ENCODE peak calls at places on chromosomes 5 and 9, in ten cellular contexts. One of them, this sample, is unnamed.

GRCh38 chr9:76403352-76403751 is 9.1 kb upstream of the RFK start:
- DNase-seq in sigmoid colon: no peak
- DNase-seq in spleen: no peak
- DNase-seq in HCT116: peak; percentile 42
- DNase-seq in K562: no peak
- DNase-seq in prostate gland: no peak
- DNase-seq in endothelial cell of umbilical vein: peak; percentile 83
- DNase-seq in esophagus muscularis mucosa: no peak
- DNase-seq in transverse colon: no peak
- DNase-seq in stomach: no peak
- DNase-seq in this sample: no peak

GRCh38 chr9:119026120-119026519 is 343.1 kb downstream of the BRINP1 start:
- DNase-seq in transverse colon: peak; percentile 8
- DNase-seq in sigmoid colon: peak; percentile 69
- DNase-seq in HCT116: no peak
- DNase-seq in stomach: no peak
- DNase-seq in esophagus muscularis mucosa: no peak
- DNase-seq in endothelial cell of umbilical vein: no peak
- DNase-seq in spleen: no peak
- DNase-seq in K562: no peak
- DNase-seq in prostate gland: peak; percentile 54
- DNase-seq in this sample: peak; percentile 71

GRCh38 chr5:9439651-9440292 is 106.1 kb downstream of the SEMA5A start:
- DNase-seq in spleen: no peak
- DNase-seq in prostate gland: no peak
- DNase-seq in esophagus muscularis mucosa: peak; percentile 62
- DNase-seq in transverse colon: no peak
- DNase-seq in K562: no peak
- DNase-seq in endothelial cell of umbilical vein: no peak
- DNase-seq in HCT116: no peak
- DNase-seq in sigmoid colon: no peak
- DNase-seq in stomach: no peak
- DNase-seq in this sample: no peak

GRCh38 chr5:148446591-148446990 is 62.8 kb downstream of the FBXO38 start:
- DNase-seq in endothelial cell of umbilical vein: no peak
- DNase-seq in spleen: no peak
- DNase-seq in esophagus muscularis mucosa: no peak
- DNase-seq in transverse colon: no peak
- DNase-seq in HCT116: no peak
- DNase-seq in sigmoid colon: no peak
- DNase-seq in prostate gland: no peak
- DNase-seq in K562: no peak
- DNase-seq in stomach: no peak
- DNase-seq in this sample: no peak

GRCh38 chr9:136947955-136948510 is 3.0 kb downstream of the C8G start:
- DNase-seq in K562: no peak
- DNase-seq in transverse colon: peak; percentile 64
- DNase-seq in spleen: peak; percentile 85
- DNase-seq in stomach: peak; percentile 60
- DNase-seq in sigmoid colon: peak; percentile 62
- DNase-seq in HCT116: peak; percentile 35
- DNase-seq in esophagus muscularis mucosa: no peak
- DNase-seq in endothelial cell of umbilical vein: no peak
- DNase-seq in prostate gland: no peak
- DNase-seq in this sample: no peak

GRCh38 chr5:149004559-149004958 is 58.3 kb downstream of the SH3TC2 start:
- DNase-seq in HCT116: no peak
- DNase-seq in endothelial cell of umbilical vein: no peak
- DNase-seq in spleen: no peak
- DNase-seq in transverse colon: no peak
- DNase-seq in esophagus muscularis mucosa: no peak
- DNase-seq in sigmoid colon: no peak
- DNase-seq in prostate gland: no peak
- DNase-seq in K562: no peak
- DNase-seq in stomach: no peak
- DNase-seq in this sample: no peak

GRCh38 chr5:113552137-113552536 is 38.6 kb downstream of the YTHDC2 start:
- DNase-seq in K562: no peak
- DNase-seq in spleen: no peak
- DNase-seq in sigmoid colon: no peak
- DNase-seq in prostate gland: no peak
- DNase-seq in stomach: no peak
- DNase-seq in endothelial cell of umbilical vein: no peak
- DNase-seq in HCT116: no peak
- DNase-seq in esophagus muscularis mucosa: no peak
- DNase-seq in transverse colon: no peak
- DNase-seq in this sample: no peak

GRCh38 chr5:92402045-92402444 is 1018.9 kb upstream of the ARRDC3 start:
- DNase-seq in HCT116: no peak
- DNase-seq in transverse colon: no peak
- DNase-seq in stomach: no peak
- DNase-seq in prostate gland: no peak
- DNase-seq in spleen: no peak
- DNase-seq in endothelial cell of umbilical vein: no peak
- DNase-seq in K562: no peak
- DNase-seq in esophagus muscularis mucosa: no peak
- DNase-seq in sigmoid colon: no peak
- DNase-seq in this sample: no peak

GRCh38 chr5:178318382-178318781 is 85.8 kb upstream of the PHYKPL start:
- DNase-seq in esophagus muscularis mucosa: no peak
- DNase-seq in K562: no peak
- DNase-seq in sigmoid colon: peak; percentile 37
- DNase-seq in endothelial cell of umbilical vein: no peak
- DNase-seq in transverse colon: no peak
- DNase-seq in spleen: peak; percentile 66
- DNase-seq in HCT116: no peak
- DNase-seq in stomach: no peak
- DNase-seq in prostate gland: no peak
- DNase-seq in this sample: no peak

GRCh38 chr5:72109625-72110024 is 2.4 kb downstream of the MAP1B start:
- DNase-seq in endothelial cell of umbilical vein: no peak
- DNase-seq in transverse colon: no peak
- DNase-seq in spleen: no peak
- DNase-seq in HCT116: no peak
- DNase-seq in K562: no peak
- DNase-seq in sigmoid colon: no peak
- DNase-seq in stomach: no peak
- DNase-seq in esophagus muscularis mucosa: no peak
- DNase-seq in prostate gland: no peak
- DNase-seq in this sample: no peak

GRCh38 chr5:83450183-83450839 is 21.2 kb upstream of the VCAN start:
- DNase-seq in spleen: no peak
- DNase-seq in endothelial cell of umbilical vein: peak; percentile 36
- DNase-seq in transverse colon: no peak
- DNase-seq in HCT116: no peak
- DNase-seq in K562: no peak
- DNase-seq in prostate gland: no peak
- DNase-seq in esophagus muscularis mucosa: no peak
- DNase-seq in sigmoid colon: no peak
- DNase-seq in stomach: no peak
- DNase-seq in this sample: no peak

GRCh38 chr9:83583151-83584014 is 39.6 kb upstream of the IDNK start:
- DNase-seq in esophagus muscularis mucosa: peak; percentile 80
- DNase-seq in K562: peak; percentile 41
- DNase-seq in endothelial cell of umbilical vein: peak; percentile 60
- DNase-seq in transverse colon: peak; percentile 27
- DNase-seq in spleen: no peak
- DNase-seq in stomach: peak; percentile 54
- DNase-seq in prostate gland: peak; percentile 21
- DNase-seq in sigmoid colon: peak; percentile 70
- DNase-seq in HCT116: peak; percentile 48
- DNase-seq in this sample: no peak

DNA sequence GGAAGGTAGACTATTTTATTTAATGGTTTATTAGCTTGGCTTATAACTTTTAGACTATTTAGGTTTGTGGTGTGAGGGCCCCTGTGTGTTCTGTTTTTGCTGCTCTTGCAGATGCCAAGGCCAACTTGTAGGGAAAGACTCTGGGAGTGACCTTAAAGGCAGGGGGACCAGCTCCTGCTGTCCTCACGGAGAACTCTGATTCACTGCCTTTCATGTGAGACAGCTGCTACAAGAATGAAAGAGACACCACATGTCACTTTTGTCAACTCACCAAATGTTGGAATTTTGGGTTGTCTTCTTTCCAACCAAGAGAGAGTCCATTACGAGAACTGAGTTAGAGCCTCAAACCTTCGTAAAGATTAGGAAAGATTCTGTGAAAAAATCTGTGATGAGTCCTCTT is 258.3 kb upstream of the ADAMTSL1 start:
- DNase-seq in HCT116: no peak
- DNase-seq in stomach: no peak
- DNase-seq in transverse colon: no peak
- DNase-seq in esophagus muscularis mucosa: no peak
- DNase-seq in sigmoid colon: no peak
- DNase-seq in prostate gland: no peak
- DNase-seq in K562: no peak
- DNase-seq in spleen: no peak
- DNase-seq in endothelial cell of umbilical vein: no peak
- DNase-seq in this sample: no peak
- TF ChIP-seq POLR2A in HCT116: no peak
- TF ChIP-seq POLR2A in stomach: no peak
- TF ChIP-seq POLR2A in transverse colon: no peak
- TF ChIP-seq POLR2A in esophagus muscularis mucosa: no peak
- TF ChIP-seq POLR2A in sigmoid colon: no peak
- TF ChIP-seq POLR2A in prostate gland: no peak
- TF ChIP-seq POLR2A in K562: no peak
- TF ChIP-seq POLR2A in spleen: no peak
- TF ChIP-seq POLR2A in endothelial cell of umbilical vein: no peak
- TF ChIP-seq POLR2A in this sample: no peak

DNA sequence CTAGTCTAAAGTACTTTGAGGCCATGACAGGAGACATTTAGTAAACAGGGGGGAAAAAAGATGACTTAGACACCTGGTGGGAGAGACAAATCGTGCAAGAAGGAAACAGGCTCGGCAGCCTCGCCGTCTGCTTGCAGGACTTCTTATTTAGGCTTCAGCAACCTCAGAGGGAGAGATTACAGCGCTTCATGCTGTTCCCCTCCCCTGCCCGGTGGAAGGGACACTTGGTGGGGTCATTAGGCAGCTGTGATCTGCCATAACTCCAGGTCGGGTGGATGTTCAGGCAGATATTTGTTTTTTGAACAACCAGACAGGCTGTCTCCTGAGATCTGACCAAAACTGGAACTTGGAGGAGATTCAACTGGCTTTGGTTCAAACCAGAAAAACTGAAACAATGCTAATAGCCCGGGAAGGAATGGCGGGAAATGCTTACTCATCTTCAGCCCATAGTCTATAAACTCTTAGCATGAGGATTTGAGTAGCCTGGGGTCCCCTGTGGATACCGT is 38.1 kb upstream of the CD180 start:
- DNase-seq in sigmoid colon: no peak
- DNase-seq in HCT116: no peak
- DNase-seq in endothelial cell of umbilical vein: peak; percentile 95
- DNase-seq in stomach: no peak
- DNase-seq in spleen: peak; percentile 64
- DNase-seq in esophagus muscularis mucosa: no peak
- DNase-seq in transverse colon: no peak
- DNase-seq in prostate gland: peak; percentile 42
- DNase-seq in K562: no peak
- DNase-seq in this sample: no peak
- TF ChIP-seq POLR2AphosphoS5 in sigmoid colon: peak; percentile 33
- TF ChIP-seq POLR2AphosphoS5 in HCT116: no peak
- TF ChIP-seq POLR2AphosphoS5 in endothelial cell of umbilical vein: peak; percentile 69
- TF ChIP-seq POLR2AphosphoS5 in stomach: no peak
- TF ChIP-seq POLR2AphosphoS5 in spleen: no peak
- TF ChIP-seq POLR2AphosphoS5 in esophagus muscularis mucosa: peak; percentile 42
- TF ChIP-seq POLR2AphosphoS5 in transverse colon: peak; percentile 35
- TF ChIP-seq POLR2AphosphoS5 in prostate gland: peak; percentile 48
- TF ChIP-seq POLR2AphosphoS5 in K562: no peak
- TF ChIP-seq POLR2AphosphoS5 in this sample: no peak

GRCh38 chr9:95462419-95463121 is 54.2 kb downstream of the PTCH1 start:
- DNase-seq in sigmoid colon: peak; percentile 85
- DNase-seq in transverse colon: peak; percentile 84
- DNase-seq in HCT116: no peak
- DNase-seq in stomach: peak; percentile 74
- DNase-seq in K562: peak; percentile 85
- DNase-seq in prostate gland: peak; percentile 65
- DNase-seq in endothelial cell of umbilical vein: peak; percentile 82
- DNase-seq in esophagus muscularis mucosa: no peak
- DNase-seq in spleen: peak; percentile 89
- DNase-seq in this sample: no peak
- TF ChIP-seq POLR2A in sigmoid colon: no peak
- TF ChIP-seq POLR2A in transverse colon: no peak
- TF ChIP-seq POLR2A in HCT116: no peak
- TF ChIP-seq POLR2A in stomach: no peak
- TF ChIP-seq POLR2A in K562: peak; percentile 58
- TF ChIP-seq POLR2A in prostate gland: no peak
- TF ChIP-seq POLR2A in endothelial cell of umbilical vein: no peak
- TF ChIP-seq POLR2A in esophagus muscularis mucosa: no peak
- TF ChIP-seq POLR2A in spleen: no peak
- TF ChIP-seq POLR2A in this sample: no peak

GRCh38 chr9:19376931-19377330 is 3.1 kb downstream of the RPS6 start:
- DNase-seq in sigmoid colon: no peak
- DNase-seq in K562: no peak
- DNase-seq in endothelial cell of umbilical vein: no peak
- DNase-seq in prostate gland: no peak
- DNase-seq in transverse colon: no peak
- DNase-seq in esophagus muscularis mucosa: no peak
- DNase-seq in spleen: no peak
- DNase-seq in HCT116: no peak
- DNase-seq in stomach: no peak
- DNase-seq in this sample: no peak

GRCh38 chr9:19378154-19378553 is 1.9 kb downstream of the RPS6 start:
- DNase-seq in K562: no peak
- DNase-seq in sigmoid colon: no peak
- DNase-seq in prostate gland: no peak
- DNase-seq in esophagus muscularis mucosa: no peak
- DNase-seq in stomach: no peak
- DNase-seq in HCT116: no peak
- DNase-seq in spleen: no peak
- DNase-seq in transverse colon: no peak
- DNase-seq in endothelial cell of umbilical vein: no peak
- DNase-seq in this sample: no peak

GRCh38 chr9:19379283-19379682 is 753 bp downstream of the RPS6 start:
- DNase-seq in spleen: no peak
- DNase-seq in transverse colon: no peak
- DNase-seq in sigmoid colon: no peak
- DNase-seq in esophagus muscularis mucosa: no peak
- DNase-seq in prostate gland: no peak
- DNase-seq in HCT116: no peak
- DNase-seq in K562: no peak
- DNase-seq in endothelial cell of umbilical vein: no peak
- DNase-seq in stomach: no peak
- DNase-seq in this sample: no peak

GRCh38 chr9:19379697-19380046 is 364 bp downstream of the RPS6 start:
- DNase-seq in sigmoid colon: no peak
- DNase-seq in transverse colon: peak; percentile 42
- DNase-seq in prostate gland: no peak
- DNase-seq in spleen: peak; percentile 91
- DNase-seq in esophagus muscularis mucosa: no peak
- DNase-seq in endothelial cell of umbilical vein: peak; percentile 69
- DNase-seq in HCT116: no peak
- DNase-seq in stomach: no peak
- DNase-seq in K562: peak; percentile 43
- DNase-seq in this sample: no peak

DNA sequence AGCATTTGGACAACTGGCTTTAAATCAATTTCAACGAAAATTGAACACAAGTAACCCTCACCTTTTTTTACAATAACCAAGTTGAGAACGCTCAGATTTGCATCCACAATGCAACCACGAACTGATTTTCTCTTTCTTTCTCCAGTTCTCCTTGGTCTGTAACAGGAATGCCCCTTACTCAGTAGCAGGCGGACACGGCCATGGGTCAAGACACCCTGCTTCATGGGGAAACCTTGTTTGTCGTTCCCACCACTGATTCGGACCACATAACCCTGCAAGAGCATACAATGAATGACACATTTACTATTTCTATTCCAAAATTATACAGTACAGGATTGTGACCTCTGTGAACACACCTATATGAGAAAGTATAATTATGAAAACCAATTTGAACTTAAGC is 1.4 kb downstream of the RPS6 start:
- DNase-seq in stomach: no peak
- DNase-seq in transverse colon: no peak
- DNase-seq in sigmoid colon: no peak
- DNase-seq in HCT116: no peak
- DNase-seq in endothelial cell of umbilical vein: peak; percentile 36
- DNase-seq in prostate gland: no peak
- DNase-seq in K562: no peak
- DNase-seq in esophagus muscularis mucosa: no peak
- DNase-seq in spleen: no peak
- DNase-seq in this sample: no peak
- TF ChIP-seq POLR2AphosphoS5 in stomach: no peak
- TF ChIP-seq POLR2AphosphoS5 in transverse colon: no peak
- TF ChIP-seq POLR2AphosphoS5 in sigmoid colon: no peak
- TF ChIP-seq POLR2AphosphoS5 in HCT116: no peak
- TF ChIP-seq POLR2AphosphoS5 in endothelial cell of umbilical vein: no peak
- TF ChIP-seq POLR2AphosphoS5 in prostate gland: no peak
- TF ChIP-seq POLR2AphosphoS5 in K562: no peak
- TF ChIP-seq POLR2AphosphoS5 in esophagus muscularis mucosa: no peak
- TF ChIP-seq POLR2AphosphoS5 in spleen: no peak
- TF ChIP-seq POLR2AphosphoS5 in this sample: no peak